ENCODE peak calls at places on chromosomes 5 and 9, in seven cellular contexts. X is A549, B is tibial nerve, Q is ovary, I is H1, C is suprapubic skin, D is upper lobe of left lung. G is an unnamed sample.

GRCh38 chr9:130421802-130422276 is 22.9 kb upstream of the ASS1 start:
- DNase-seq in X (no peak), B (no peak), Q (no peak), I (no peak), C (no peak), D (no peak), G (no peak)

GRCh38 chr5:42606464-42606869 is 150.2 kb upstream of the CCDC152 start:
- DNase-seq in X (no peak), B (no peak), Q (no peak), I (no peak), C (no peak), D (no peak), G (no peak)

GRCh38 chr5:120848883-120849282 is 384.8 kb downstream of the PRR16 start:
- DNase-seq in X (no peak), B (no peak), Q (no peak), I (no peak), C (no peak), D (no peak), G (no peak)

GRCh38 chr9:83385317-83385716 is 152.9 kb downstream of the FRMD3 start:
- DNase-seq in X (no peak), B (no peak), Q (no peak), I (no peak), C (no peak), D (no peak), G (no peak)

GRCh38 chr5:86880785-86881492 is 263.2 kb downstream of the COX7C start:
- DNase-seq in X (peak), B (no peak), Q (no peak), I (peak), C (no peak), D (no peak), G (no peak)

GRCh38 chr9:99000480-99001395 is 57.0 kb downstream of the COL15A1 start:
- DNase-seq in X (peak), B (no peak), Q (no peak), I (no peak), C (no peak), D (peak), G (peak)

GRCh38 chr9:17171309-17172094 is 36.7 kb downstream of the CNTLN start:
- DNase-seq in X (no peak), B (no peak), Q (no peak), I (no peak), C (no peak), D (no peak), G (no peak)

GRCh38 chr5:151870820-151871219 is 53.8 kb downstream of the GLRA1 start:
- DNase-seq in X (peak), B (no peak), Q (no peak), I (no peak), C (no peak), D (no peak), G (no peak)

GRCh38 chr5:179817071-179817840 is 3.4 kb upstream of the SQSTM1 start:
- DNase-seq in X (no peak), B (no peak), Q (peak), I (no peak), C (peak), D (peak), G (no peak)

GRCh38 chr9:3288686-3289085 is 237.1 kb downstream of the RFX3 start:
- DNase-seq in X (no peak), B (no peak), Q (no peak), I (no peak), C (no peak), D (no peak), G (no peak)

GRCh38 chr9:136324501-136325300 is 2.6 kb upstream of the GPSM1 start:
- DNase-seq in X (no peak), B (no peak), Q (no peak), I (no peak), C (no peak), D (peak), G (peak)
- TF ChIP-seq POLR2A in X (no peak), B (no peak), Q (no peak), I (no peak), C (no peak), D (no peak), G (no peak)

DNA sequence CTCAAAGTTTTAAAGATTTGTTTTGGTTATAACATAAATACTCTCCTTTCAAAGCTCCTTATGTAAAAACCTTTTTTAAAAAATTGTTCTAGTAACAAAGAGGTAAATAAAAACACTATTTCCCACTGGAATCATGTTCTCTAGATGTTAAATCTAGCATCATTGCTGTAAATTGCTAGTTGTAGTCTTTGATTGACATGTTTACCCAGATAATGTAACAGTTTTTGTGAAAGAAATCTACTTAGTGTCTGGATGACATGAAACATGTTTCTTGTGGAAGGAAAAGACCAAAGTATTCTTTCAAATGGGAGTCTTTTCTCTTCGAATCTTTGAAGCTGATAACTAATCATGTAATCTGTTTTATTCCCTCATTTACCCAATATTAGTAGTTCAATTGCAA is 1565.9 kb upstream of the WWC1 start:
- DNase-seq in X (no peak), B (no peak), Q (no peak), I (no peak), C (no peak), D (no peak), G (no peak)
- TF ChIP-seq EP300 in X (no peak), B (no peak), Q (no peak), I (no peak), C (no peak), D (no peak), G (no peak)

DNA sequence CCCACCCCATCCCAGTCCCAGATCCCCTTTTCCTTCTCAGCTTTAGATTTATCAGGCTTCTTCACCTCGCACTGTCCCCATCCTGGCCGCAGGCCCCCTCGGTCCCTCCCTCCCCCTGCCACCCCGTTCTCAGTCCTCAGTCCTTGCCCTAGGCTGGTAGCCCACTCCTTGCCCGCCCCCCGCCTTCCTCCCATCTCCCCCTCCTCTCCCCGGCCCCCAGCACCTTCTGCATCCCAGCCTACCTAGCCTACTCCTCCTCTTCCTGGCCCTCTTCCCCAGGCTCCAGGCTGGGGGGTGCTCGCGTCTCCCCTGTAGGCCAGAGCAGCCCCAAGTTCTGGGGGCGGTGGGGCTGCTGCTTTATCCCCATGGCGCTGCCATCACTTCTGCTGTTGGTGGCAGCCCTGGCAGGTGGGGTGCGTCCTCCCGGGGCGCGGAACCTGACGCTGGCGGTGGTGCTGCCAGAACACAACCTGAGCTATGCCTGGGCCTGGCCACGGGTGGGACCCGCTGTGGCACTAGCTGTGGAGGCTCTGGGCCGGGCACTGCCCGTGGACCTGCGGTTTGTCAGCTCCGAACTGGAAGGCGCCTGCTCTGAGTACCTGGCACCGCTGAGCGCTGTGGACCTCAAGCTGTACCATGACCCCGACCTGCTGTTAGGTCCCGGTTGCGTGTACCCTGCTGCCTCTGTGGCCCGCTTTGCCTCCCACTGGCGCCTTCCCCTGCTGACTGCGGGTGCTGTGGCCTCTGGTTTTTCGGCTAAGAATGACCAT is 838 bp downstream of the NPR2 start:
- DNase-seq in X (no peak), B (no peak), Q (peak), I (no peak), C (peak), D (peak), G (no peak)
- H3K4me3 ChIP-seq in X (no peak), B (peak), Q (peak), I (peak), C (peak), D (peak), G (peak)

GRCh38 chr5:388266-389196 is 54.4 kb upstream of the EXOC3 start:
- DNase-seq in X (no peak), B (no peak), Q (no peak), I (no peak), C (peak), D (peak), G (peak)
- TF ChIP-seq POLR2A in X (no peak), B (no peak), Q (no peak), I (no peak), C (no peak), D (no peak), G (no peak)

GRCh38 chr9:4864698-4865097 is 72.0 kb downstream of the RCL1 start:
- DNase-seq in X (no peak), B (no peak), Q (no peak), I (no peak), C (no peak), D (no peak), G (no peak)
- TF ChIP-seq EP300 in X (no peak), B (no peak), Q (no peak), I (no peak), C (no peak), D (no peak), G (no peak)

DNA sequence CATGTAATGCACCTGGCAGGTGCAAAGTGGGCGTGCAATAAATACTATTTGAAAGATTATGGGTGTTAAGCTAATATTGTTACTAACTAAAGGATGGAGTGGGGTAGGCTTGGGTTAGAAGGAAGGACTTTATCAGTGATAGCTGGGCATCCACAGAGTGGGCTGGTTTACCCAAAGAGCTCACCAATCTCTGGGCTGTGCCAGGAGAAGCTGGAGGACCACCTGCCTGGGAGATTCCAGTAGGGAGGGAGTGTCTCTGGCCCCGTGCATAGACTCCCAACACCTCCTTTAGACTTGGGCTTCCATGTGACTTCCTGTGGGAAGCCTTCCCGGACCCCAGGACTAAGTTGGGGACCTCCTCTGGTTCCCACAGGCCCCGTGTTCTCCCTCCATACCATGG is 5.6 kb upstream of the URM1 start:
- DNase-seq in X (no peak), B (no peak), Q (no peak), I (no peak), C (no peak), D (no peak), G (no peak)
- H3K4me3 ChIP-seq in X (no peak), B (no peak), Q (no peak), I (no peak), C (peak), D (no peak), G (no peak)

DNA sequence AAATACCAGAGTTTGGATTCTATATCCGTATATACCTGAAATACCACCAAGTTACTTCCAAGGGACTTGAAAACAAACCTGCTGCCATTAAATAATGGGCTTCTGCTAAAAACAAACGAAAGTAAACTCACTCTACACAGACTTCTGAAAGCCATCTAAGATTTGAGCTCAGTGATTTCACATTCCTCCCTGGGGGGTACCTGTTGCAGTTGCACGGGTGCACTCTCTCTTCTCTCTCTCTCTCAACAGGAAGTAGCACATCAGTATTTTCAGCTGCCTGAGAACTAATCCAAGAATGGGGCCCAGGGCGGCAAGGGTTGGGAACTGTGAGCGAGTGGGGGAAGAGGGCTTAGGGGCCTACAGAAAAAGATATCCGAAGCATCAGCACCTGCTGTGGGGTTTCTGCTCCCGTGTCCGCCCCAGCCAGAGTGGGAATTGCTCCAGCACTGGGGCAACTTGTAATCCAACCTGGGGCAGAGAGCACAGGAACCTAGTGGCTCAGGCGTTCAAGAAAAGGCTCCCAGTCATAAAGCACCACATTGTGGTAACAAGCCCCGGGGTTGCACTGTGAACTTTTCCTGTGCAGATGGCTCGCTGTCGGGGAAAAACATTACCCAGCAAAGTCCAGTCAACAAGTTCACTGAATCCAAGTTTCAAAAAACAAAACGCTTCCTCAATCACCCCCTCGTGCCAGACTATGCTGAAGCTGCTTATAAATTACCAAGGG is 99.8 kb downstream of the EFNA5 start:
- DNase-seq in X (peak), B (no peak), Q (no peak), I (no peak), C (no peak), D (no peak), G (peak)
- TF ChIP-seq POLR2A in X (no peak), B (no peak), Q (no peak), I (no peak), C (no peak), D (no peak), G (no peak)

DNA sequence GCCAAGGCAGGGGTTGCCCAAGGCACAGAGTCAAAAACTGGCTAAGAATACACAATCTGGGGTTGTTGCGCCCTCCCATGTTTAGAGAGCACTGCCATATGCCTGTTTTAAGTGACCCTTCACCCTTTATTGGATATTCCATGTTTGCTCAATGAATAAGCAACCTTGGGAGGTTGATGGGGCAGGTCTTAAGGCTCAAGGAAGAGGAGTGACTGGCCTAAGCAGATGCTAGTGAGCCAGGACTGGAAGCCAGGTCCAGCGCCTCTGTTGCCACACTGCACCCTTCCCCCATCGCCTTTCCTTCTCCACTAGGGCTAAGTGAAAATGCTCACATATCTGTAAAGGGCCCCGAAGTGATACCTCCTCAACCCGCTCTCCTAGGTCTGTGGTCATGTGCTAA is 6.7 kb downstream of the TXN start:
- DNase-seq in X (peak), B (no peak), Q (no peak), I (no peak), C (no peak), D (no peak), G (no peak)
- TF ChIP-seq EP300 in X (no peak), B (no peak), Q (no peak), I (no peak), C (no peak), D (no peak), G (no peak)